ENCODE peak calls at places on chromosomes 16 and 17, in eight cellular contexts. J is upper lobe of left lung; D is kidney glomerular epithelial cell; C is activated CD4-positive, alpha-beta memory T cell treated with anti-CD3 and anti-CD28 coated beads, Interleukin-2, amount 10 ng/mL, durations not matched to agents 7 days and 5 days; R is NCI-H2171; Q is WTC11; P is stimulated activated CD8-positive, alpha-beta memory T cell treated with anti-CD3 and anti-CD28 coated beads, Interleukin-7, amount 100 ng/mL, for 24 hours; S is NCI-H1105. U is an unnamed sample.

GRCh38 chr17:51590071-51590470 is 329.7 kb downstream of the UTP18 start:
- DNase-seq in J (no peak), D (no peak), C (no peak), R (no peak), Q (no peak), P (no peak), S (peak), U (no peak)

GRCh38 chr17:14464741-14465140 is 163.9 kb downstream of the HS3ST3B1 start:
- DNase-seq in J (no peak), D (no peak), C (no peak), R (no peak), Q (no peak), P (no peak), S (no peak), U (no peak)

GRCh38 chr16:48194828-48195566 is 39.2 kb upstream of the ABCC12 start:
- DNase-seq in J (no peak), D (peak), C (no peak), R (peak), Q (no peak), P (no peak), S (peak), U (no peak)

GRCh38 chr16:68298907-68299515 is 11.7 kb downstream of the SLC7A6OS start:
- DNase-seq in J (no peak), D (peak), C (no peak), R (no peak), Q (no peak), P (no peak), S (peak), U (no peak)

GRCh38 chr16:1510272-1510671 is 17.1 kb downstream of the TELO2 start:
- DNase-seq in J (no peak), D (no peak), C (no peak), R (no peak), Q (no peak), P (no peak), S (no peak), U (no peak)

GRCh38 chr16:46871587-46871986 is 12.6 kb upstream of the GPT2 start:
- DNase-seq in J (no peak), D (no peak), C (no peak), R (no peak), Q (no peak), P (no peak), S (no peak), U (no peak)

GRCh38 chr16:74261068-74261467 is 35.5 kb upstream of the PSMD7 start:
- DNase-seq in J (no peak), D (no peak), C (no peak), R (no peak), Q (no peak), P (no peak), S (no peak), U (no peak)

GRCh38 chr16:4556580-4556979 is 440 bp downstream of the C16orf96 start:
- DNase-seq in J (no peak), D (no peak), C (no peak), R (no peak), Q (no peak), P (no peak), S (no peak), U (no peak)

GRCh38 chr17:46922487-46922803 is 515 bp upstream of the GOSR2 start:
- DNase-seq in J (no peak), D (no peak), C (no peak), R (no peak), Q (no peak), P (no peak), S (no peak), U (no peak)

GRCh38 chr17:32946375-32947135 is 18.6 kb downstream of the TMEM98 start:
- DNase-seq in J (no peak), D (no peak), C (no peak), R (no peak), Q (no peak), P (no peak), S (no peak), U (no peak)

GRCh38 chr17:1122681-1123396 is 56.9 kb downstream of the ABR start:
- DNase-seq in J (peak), D (peak), C (peak), R (peak), Q (peak), P (peak), S (no peak), U (peak)

GRCh38 chr17:30597776-30598288 is 120.6 kb downstream of the GOSR1 start:
- DNase-seq in J (no peak), D (no peak), C (no peak), R (no peak), Q (no peak), P (no peak), S (no peak), U (no peak)

GRCh38 chr17:35002876-35003551 is 22.7 kb downstream of the LIG3 start:
- DNase-seq in J (no peak), D (no peak), C (no peak), R (no peak), Q (no peak), P (no peak), S (no peak), U (no peak)